ENCODE peak calls at places on chromosomes 16 and 17, in six cellular contexts. L is neural progenitor cell; S is Daoy; M is germinal center; H is right cardiac atrium; D is stimulated activated effector memory CD8-positive, alpha-beta T cell treated with anti-CD3 and anti-CD28 coated beads, Interleukin-12 subunit alpha, Interleukin-12 subunit beta, amount 100 ng/mL, for 72 hours. K is an unnamed sample.

GRCh38 chr16:55905651-55906050 is 30.5 kb upstream of the CES5A start:
- DNase-seq in H (no peak), M (no peak), D (no peak), S (no peak), L (no peak), K (no peak)

GRCh38 chr16:30728904-30729672 is 19.1 kb upstream of the PHKG2 start:
- DNase-seq in L (no peak), S (no peak), D (no peak), M (no peak), H (no peak), K (no peak)

GRCh38 chr17:71993363-71993762 is 127.5 kb upstream of the SOX9 start:
- DNase-seq in D (no peak), S (no peak), L (no peak), H (no peak), M (no peak), K (no peak)

GRCh38 chr16:64983226-64983625 is 138.6 kb downstream of the CDH11 start:
- DNase-seq in D (no peak), L (no peak), S (no peak), M (no peak), H (no peak), K (no peak)

GRCh38 chr16:88063201-88063773 is 112.1 kb downstream of the BANP start:
- DNase-seq in M (no peak), H (peak), D (no peak), L (no peak), S (no peak), K (peak)

GRCh38 chr16:3738128-3738527 is 20.8 kb upstream of the TRAP1 start:
- DNase-seq in S (no peak), L (no peak), H (no peak), D (no peak), M (no peak), K (no peak)

GRCh38 chr17:78379134-78379497 is 667 bp downstream of the PGS1 start:
- DNase-seq in L (no peak), S (peak), M (no peak), D (no peak), H (no peak), K (no peak)

GRCh38 chr16:11016993-11017392 is 72.6 kb downstream of the CLEC16A start:
- DNase-seq in H (peak), D (no peak), S (peak), L (no peak), M (no peak), K (peak)

GRCh38 chr16:52114414-52114813 is 432.5 kb downstream of the TOX3 start:
- DNase-seq in D (no peak), S (no peak), L (no peak), M (no peak), H (no peak), K (no peak)

GRCh38 chr17:57879437-57880085 is 29.7 kb upstream of the MRPS23 start:
- DNase-seq in H (no peak), L (peak), M (no peak), D (no peak), S (peak), K (no peak)

GRCh38 chr16:55240933-55241332 is 83.1 kb upstream of the IRX6 start:
- DNase-seq in D (no peak), S (no peak), M (no peak), H (no peak), L (peak), K (no peak)

GRCh38 chr17:80261159-80261894 is 675 bp downstream of the RNF213 start:
- DNase-seq in D (peak), M (no peak), L (peak), S (peak), H (peak), K (no peak)

GRCh38 chr16:81676571-81677374 is 102.3 kb upstream of the PLCG2 start:
- DNase-seq in H (no peak), M (no peak), L (no peak), D (no peak), S (no peak), K (no peak)

GRCh38 chr16:55588799-55589198 is 22.3 kb downstream of the CAPNS2 start:
- DNase-seq in M (no peak), H (no peak), L (no peak), D (no peak), S (no peak), K (no peak)

GRCh38 chr17:39618956-39619785 is 7.6 kb upstream of the PPP1R1B start:
- DNase-seq in H (no peak), M (no peak), L (no peak), D (no peak), S (no peak), K (no peak)

GRCh38 chr17:16920628-16921020 is 51.3 kb downstream of the TNFRSF13B start:
- DNase-seq in H (peak), L (no peak), S (no peak), D (no peak), M (no peak), K (no peak)

GRCh38 chr17:72270530-72270929 is 149.7 kb downstream of the SOX9 start:
- DNase-seq in H (peak), D (no peak), L (no peak), M (no peak), S (peak), K (no peak)

GRCh38 chr16:8962393-8963009 is 1.2 kb downstream of the USP7 start:
- DNase-seq in H (no peak), D (no peak), S (peak), M (peak), L (peak), K (no peak)

GRCh38 chr17:559699-560378 is 154.8 kb downstream of the VPS53 start:
- DNase-seq in S (peak), M (no peak), H (peak), L (no peak), D (no peak), K (no peak)

GRCh38 chr17:41505836-41506767 is 690 bp upstream of the KRT13 start:
- DNase-seq in L (no peak), S (no peak), H (no peak), M (peak), D (no peak), K (no peak)

GRCh38 chr16:11354733-11355574 is 9.7 kb downstream of the RMI2 start:
- DNase-seq in L (no peak), D (peak), H (no peak), M (peak), S (peak), K (no peak)

GRCh38 chr17:60231691-60232090 is 81.9 kb downstream of the CA4 start:
- DNase-seq in M (no peak), H (no peak), S (no peak), L (peak), D (no peak), K (no peak)

GRCh38 chr16:5066511-5066910 is 755 bp upstream of the C16orf89 start:
- DNase-seq in D (no peak), H (no peak), S (no peak), M (no peak), L (no peak), K (no peak)

GRCh38 chr17:19331134-19331533 is 31.4 kb downstream of the B9D1 start:
- DNase-seq in H (no peak), M (no peak), S (peak), L (no peak), D (no peak), K (no peak)

GRCh38 chr17:6567528-6568185 is 11.3 kb upstream of the PITPNM3 start:
- DNase-seq in M (no peak), H (no peak), L (peak), S (no peak), D (no peak), K (no peak)

GRCh38 chr17:58120195-58120822 is 27.9 kb upstream of the OR4D1 start:
- DNase-seq in L (peak), M (peak), H (no peak), S (peak), D (no peak), K (no peak)

GRCh38 chr16:1770328-1771071 is 843 bp downstream of the NME3 start:
- DNase-seq in D (no peak), H (peak), M (peak), L (peak), S (peak), K (peak)

GRCh38 chr16:80804061-80804450 is 342 bp downstream of the CDYL2 start:
- DNase-seq in L (no peak), S (peak), M (peak), H (peak), D (peak), K (peak)

GRCh38 chr16:30185683-30186421 is 2.5 kb downstream of the CORO1A start:
- DNase-seq in S (peak), L (no peak), H (peak), D (peak), M (peak), K (peak)

GRCh38 chr17:61381537-61381936 is 18.1 kb upstream of the TBX2 start:
- DNase-seq in L (no peak), S (no peak), M (no peak), H (no peak), D (no peak), K (no peak)

GRCh38 chr17:43832168-43832975 is 574 bp downstream of the MPP3 start:
- DNase-seq in H (peak), L (peak), D (no peak), S (peak), M (peak), K (peak)